ENCODE peak calls at places on chromosomes 6 and 20, in seven cellular contexts. U is endothelial cell; F is AG09309; E is astrocyte of the spinal cord; Z is activated B cell treated with CpG ODN at 0.5 μM for 24 hours; R is CD8-positive, alpha-beta T cell; B is HL-60. O is an unnamed sample.

GRCh38 chr6:100078509-100078908 is 84.5 kb upstream of the MCHR2 start:
- DNase-seq in U (peak; percentile 7), F (no peak), E (peak; percentile 54), Z (no peak), R (no peak), B (no peak), O (peak; percentile 55)

GRCh38 chr6:13742961-13743735 is 31.5 kb upstream of the RANBP9 start:
- DNase-seq in U (no peak), F (no peak), E (no peak), Z (no peak), R (no peak), B (no peak), O (no peak)

GRCh38 chr20:20814685-20815084 is 102.2 kb upstream of the RALGAPA2 start:
- DNase-seq in U (peak; percentile 11), F (no peak), E (no peak), Z (no peak), R (no peak), B (no peak), O (no peak)

GRCh38 chr6:150417899-150418824 is 49.4 kb downstream of the IYD start:
- DNase-seq in U (peak; percentile 23), F (peak; percentile 83), E (peak; percentile 90), Z (no peak), R (no peak), B (no peak), O (peak; percentile 15)

GRCh38 chr6:168363302-168363701 is 43.7 kb upstream of the DACT2 start:
- DNase-seq in U (no peak), F (no peak), E (no peak), Z (no peak), R (no peak), B (no peak), O (no peak)

GRCh38 chr6:133787859-133788505 is 100.9 kb upstream of the TCF21 start:
- DNase-seq in U (no peak), F (no peak), E (no peak), Z (no peak), R (no peak), B (no peak), O (no peak)

GRCh38 chr6:143268439-143268838 is 182.1 kb downstream of the ADAT2 start:
- DNase-seq in U (no peak), F (no peak), E (no peak), Z (no peak), R (no peak), B (no peak), O (no peak)

GRCh38 chr6:121441477-121441876 is 6.0 kb downstream of the GJA1 start:
- DNase-seq in U (no peak), F (no peak), E (no peak), Z (no peak), R (no peak), B (no peak), O (no peak)

GRCh38 chr6:155493694-155494143 is 38.1 kb upstream of the NOX3 start:
- DNase-seq in U (no peak), F (peak; percentile 99), E (peak; percentile 99), Z (no peak), R (no peak), B (peak; percentile 4), O (peak; percentile 55)

GRCh38 chr6:79009819-79010218 is 68.2 kb downstream of the PHIP start:
- DNase-seq in U (no peak), F (no peak), E (no peak), Z (no peak), R (no peak), B (no peak), O (no peak)

GRCh38 chr6:94735270-94735669 is 842.1 kb upstream of the MANEA start:
- DNase-seq in U (no peak), F (no peak), E (no peak), Z (no peak), R (no peak), B (no peak), O (no peak)

GRCh38 chr6:25242567-25242966 is 36.6 kb upstream of the CARMIL1 start:
- DNase-seq in U (no peak), F (no peak), E (no peak), Z (no peak), R (no peak), B (no peak), O (no peak)

GRCh38 chr20:42484335-42484734 is 705.4 kb downstream of the PTPRT start:
- DNase-seq in U (no peak), F (no peak), E (no peak), Z (no peak), R (no peak), B (no peak), O (no peak)

GRCh38 chr20:10893331-10893730 is 219.5 kb upstream of the JAG1 start:
- DNase-seq in U (no peak), F (no peak), E (no peak), Z (no peak), R (no peak), B (no peak), O (no peak)

GRCh38 chr20:19947611-19948264 is 69.4 kb upstream of the NAA20 start:
- DNase-seq in U (no peak), F (peak; percentile 16), E (peak; percentile 59), Z (no peak), R (no peak), B (no peak), O (no peak)

GRCh38 chr20:33789109-33789857 is 21.9 kb upstream of the CHMP4B start:
- DNase-seq in U (peak; percentile 45), F (peak; percentile 61), E (peak; percentile 92), Z (no peak), R (no peak), B (peak; percentile 50), O (peak; percentile 99)

GRCh38 chr6:145562771-145563615 is 172.3 kb downstream of the EPM2A start:
- DNase-seq in U (no peak), F (peak; percentile 1), E (no peak), Z (no peak), R (no peak), B (no peak), O (no peak)

GRCh38 chr20:19552144-19552895 is 205.7 kb upstream of the RIN2 start:
- DNase-seq in U (peak; percentile 14), F (no peak), E (no peak), Z (no peak), R (no peak), B (no peak), O (no peak)

GRCh38 chr6:82614518-82614917 is 250.9 kb downstream of the TPBG start:
- DNase-seq in U (no peak), F (no peak), E (no peak), Z (no peak), R (no peak), B (no peak), O (no peak)

GRCh38 chr6:170366248-170366960 is 59.8 kb downstream of the FAM120B start:
- DNase-seq in U (no peak), F (no peak), E (no peak), Z (no peak), R (no peak), B (no peak), O (no peak)

GRCh38 chr6:1464796-1465348 is 75.5 kb downstream of the FOXF2 start:
- DNase-seq in U (no peak), F (no peak), E (no peak), Z (no peak), R (no peak), B (no peak), O (no peak)

GRCh38 chr6:143805832-143806281 is 37.3 kb upstream of the LTV1 start:
- DNase-seq in U (no peak), F (peak; percentile 70), E (no peak), Z (no peak), R (no peak), B (peak; percentile 42), O (no peak)

GRCh38 chr6:168217216-168217879 is 102.2 kb downstream of the DACT2 start:
- DNase-seq in U (no peak), F (no peak), E (no peak), Z (no peak), R (peak; percentile 25), B (no peak), O (no peak)

GRCh38 chr6:140462495-140463311 is 1088.3 kb upstream of the CITED2 start:
- DNase-seq in U (no peak), F (peak; percentile 81), E (peak; percentile 54), Z (no peak), R (no peak), B (no peak), O (peak; percentile 10)

GRCh38 chr20:58691405-58691772 is 1.2 kb upstream of the NPEPL1 start:
- DNase-seq in U (no peak), F (no peak), E (no peak), Z (no peak), R (peak; percentile 31), B (no peak), O (no peak)

DNA sequence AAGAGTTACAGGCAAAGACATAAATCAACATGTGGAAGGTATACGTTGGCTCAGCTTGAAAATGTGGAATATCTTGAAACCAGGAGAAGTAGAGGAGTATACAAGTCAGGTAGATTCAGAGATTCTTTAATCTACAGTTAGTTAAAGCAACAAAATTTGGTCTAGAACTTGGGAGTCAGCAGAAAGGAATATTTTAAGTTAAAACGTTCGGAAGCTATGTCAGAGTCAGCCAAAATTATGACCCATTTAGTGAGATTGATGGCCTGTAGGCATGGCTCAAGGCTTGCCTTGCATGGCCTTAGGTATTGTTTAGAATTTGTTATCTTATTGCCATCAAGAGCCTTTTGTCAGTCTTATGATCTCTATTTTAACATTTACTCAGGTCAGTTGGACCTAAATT is 94.1 kb upstream of the TMEM181 start:
- DNase-seq in U (no peak), F (no peak), E (no peak), Z (no peak), R (no peak), B (no peak), O (no peak)
- TF ChIP-seq CTCF in U (no peak), F (no peak), E (no peak), Z (no peak), R (no peak), B (no peak), O (no peak)

GRCh38 chr6:70956191-70956450 is 739 bp downstream of the B3GAT2 start:
- DNase-seq in U (no peak), F (no peak), E (no peak), Z (no peak), R (no peak), B (no peak), O (no peak)
- TF ChIP-seq CTCF in U (peak; percentile 50), F (no peak), E (no peak), Z (no peak), R (peak; percentile 44), B (no peak), O (no peak)

GRCh38 chr6:88899569-88900316 is 63.7 kb downstream of the RNGTT start:
- DNase-seq in U (no peak), F (no peak), E (no peak), Z (no peak), R (no peak), B (no peak), O (no peak)
- TF ChIP-seq CTCF in U (peak; percentile 26), F (peak; percentile 12), E (peak; percentile 27), Z (no peak), R (no peak), B (no peak), O (peak; percentile 16)

DNA sequence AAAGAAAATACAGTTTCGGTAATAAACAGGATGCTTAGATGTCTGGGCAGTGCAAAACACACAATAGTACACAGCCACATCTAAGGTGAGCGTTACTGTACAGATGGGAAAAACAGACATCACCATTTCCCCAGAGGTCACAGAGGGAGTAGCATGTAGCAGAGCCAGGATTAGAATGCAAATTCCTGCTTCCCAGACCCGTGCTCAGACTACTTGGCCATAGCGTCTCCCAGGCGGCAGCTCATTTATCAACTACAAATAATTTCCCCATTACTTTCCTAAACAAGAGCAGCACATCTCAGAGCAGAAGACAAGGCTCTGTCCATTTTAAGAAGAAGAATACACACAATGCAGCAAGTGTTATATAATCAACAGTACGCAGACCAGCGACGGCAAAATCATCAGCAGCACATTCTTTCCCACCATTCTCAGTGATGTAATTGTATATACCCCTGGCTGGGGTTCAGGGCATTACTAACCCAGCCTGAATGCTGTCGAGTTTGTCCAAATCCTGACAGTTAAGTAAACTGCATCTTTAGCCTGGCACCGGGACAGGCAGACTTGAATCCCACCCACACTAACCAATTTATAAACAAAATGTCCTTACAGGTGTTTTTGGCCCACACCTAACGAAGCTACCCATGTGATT is 61.9 kb downstream of the CNKSR3 start:
- DNase-seq in U (no peak), F (peak; percentile 52), E (peak; percentile 86), Z (no peak), R (no peak), B (no peak), O (no peak)
- TF ChIP-seq CTCF in U (no peak), F (peak; percentile 12), E (peak; percentile 23), Z (no peak), R (no peak), B (no peak), O (no peak)